ENCODE peak calls at places on chromosome 11, in five cellular contexts. I, N, G, F and Q are unnamed samples.

GRCh38 chr11:65003282-65003681 is 6.5 kb upstream of the BATF2 start:
- DNase-seq in G (no peak), I (peak; percentile 54), F (peak; percentile 38), N (no peak), Q (no peak)

GRCh38 chr11:130403967-130404366 is 24.4 kb downstream of the ADAMTS8 start:
- DNase-seq in G (no peak), F (no peak), I (no peak), N (no peak), Q (no peak)

GRCh38 chr11:84255483-84255882 is 969.3 kb upstream of the CCDC90B start:
- DNase-seq in I (no peak), G (no peak), F (no peak), N (no peak), Q (no peak)

GRCh38 chr11:31870609-31871309 is 59.6 kb upstream of the PAX6 start:
- DNase-seq in I (peak; percentile 87), F (peak; percentile 38), N (no peak), G (no peak), Q (no peak)

GRCh38 chr11:125429807-125430678 is 66.0 kb downstream of the FEZ1 start:
- DNase-seq in N (no peak), F (no peak), G (no peak), I (no peak), Q (no peak)

GRCh38 chr11:119626910-119627305 is 102.1 kb downstream of the NECTIN1 start:
- DNase-seq in I (no peak), F (no peak), G (no peak), N (no peak), Q (no peak)

GRCh38 chr11:29448246-29448877 is 568.5 kb downstream of the KCNA4 start:
- DNase-seq in I (no peak), N (peak; percentile 10), F (peak; percentile 35), G (no peak), Q (no peak)

GRCh38 chr11:129691154-129691553 is 124.5 kb upstream of the TMEM45B start:
- DNase-seq in I (no peak), N (no peak), G (no peak), F (no peak), Q (no peak)

GRCh38 chr11:65546217-65546958 is 11.8 kb downstream of the LTBP3 start:
- DNase-seq in I (peak; percentile 95), G (peak; percentile 98), F (peak; percentile 62), N (peak; percentile 90), Q (peak; percentile 92)

GRCh38 chr11:33045551-33046255 is 6.3 kb downstream of the TCP11L1 start:
- DNase-seq in F (peak; percentile 82), N (no peak), I (no peak), G (no peak), Q (no peak)

GRCh38 chr11:6928916-6929315 is 2.7 kb downstream of the ZNF215 start:
- DNase-seq in F (no peak), G (no peak), N (no peak), I (no peak), Q (no peak)

GRCh38 chr11:121352301-121352891 is 59.8 kb downstream of the SC5D start:
- DNase-seq in F (no peak), N (peak; percentile 46), I (peak; percentile 95), G (no peak), Q (no peak)

GRCh38 chr11:60835472-60835871 is 6.4 kb upstream of the CCDC86 start:
- DNase-seq in F (peak; percentile 68), N (no peak), G (no peak), I (no peak), Q (no peak)

GRCh38 chr11:60790726-60791125 is 5.6 kb downstream of the MS4A10 start:
- DNase-seq in I (peak; percentile 49), F (no peak), N (no peak), G (no peak), Q (no peak)

GRCh38 chr11:36216061-36216615 is 73.1 kb downstream of the COMMD9 start:
- DNase-seq in N (no peak), I (no peak), G (no peak), F (no peak), Q (no peak)

GRCh38 chr11:60942970-60943565 is 8.9 kb downstream of the SLC15A3 start:
- DNase-seq in N (no peak), F (peak; percentile 92), I (no peak), G (no peak), Q (no peak)

GRCh38 chr11:196786-197731 is 4.2 kb downstream of the SCGB1C1 start:
- DNase-seq in F (no peak), I (peak; percentile 66), G (no peak), N (no peak), Q (peak; percentile 23)

GRCh38 chr11:19802773-19803293 is 90.2 kb downstream of the NAV2 start:
- DNase-seq in N (no peak), G (no peak), F (no peak), I (no peak), Q (no peak)

GRCh38 chr11:883527-883926 is 27.1 kb downstream of the CHID1 start:
- DNase-seq in F (no peak), I (no peak), G (no peak), N (no peak), Q (no peak)

GRCh38 chr11:1497600-1497999 is 11.0 kb upstream of the MOB2 start:
- DNase-seq in G (no peak), F (no peak), N (no peak), I (peak; percentile 62), Q (peak; percentile 37)

GRCh38 chr11:43410394-43410793 is 51.7 kb downstream of the TTC17 start:
- DNase-seq in F (no peak), I (no peak), N (no peak), G (no peak), Q (no peak)

GRCh38 chr11:58926695-58927094 is 12.6 kb upstream of the GLYATL1 start:
- DNase-seq in G (no peak), N (no peak), I (no peak), F (peak; percentile 48), Q (no peak)

GRCh38 chr11:66639066-66639813 is 737 bp downstream of the RBM4 start:
- DNase-seq in G (peak; percentile 21), N (no peak), F (peak; percentile 38), I (peak; percentile 58), Q (peak; percentile 47)